ENCODE peak calls at places on chromosome 16, in nine cellular contexts. One of them, this sample, is unnamed.

GRCh38 chr16:89049484-89050118 is 44.1 kb upstream of the ACSF3 start:
- DNase-seq in pancreas: no peak
- DNase-seq in choroid plexus epithelial cell: peak
- DNase-seq in sigmoid colon: peak
- DNase-seq in heart right ventricle: peak
- DNase-seq in kidney: peak
- DNase-seq in AG10803: peak
- DNase-seq in cardiac muscle cell: peak
- DNase-seq in tibial nerve: no peak
- DNase-seq in this sample: no peak

GRCh38 chr16:23837553-23838308 is 1.9 kb downstream of the PRKCB start:
- DNase-seq in pancreas: no peak
- DNase-seq in choroid plexus epithelial cell: no peak
- DNase-seq in sigmoid colon: no peak
- DNase-seq in heart right ventricle: no peak
- DNase-seq in kidney: no peak
- DNase-seq in AG10803: no peak
- DNase-seq in cardiac muscle cell: no peak
- DNase-seq in tibial nerve: no peak
- DNase-seq in this sample: no peak

GRCh38 chr16:57091200-57091989 is 988 bp upstream of the CPNE2 start:
- DNase-seq in pancreas: peak
- DNase-seq in choroid plexus epithelial cell: peak
- DNase-seq in sigmoid colon: peak
- DNase-seq in heart right ventricle: peak
- DNase-seq in kidney: peak
- DNase-seq in AG10803: no peak
- DNase-seq in cardiac muscle cell: peak
- DNase-seq in tibial nerve: peak
- DNase-seq in this sample: no peak

GRCh38 chr16:84507011-84507982 is 2.8 kb upstream of the MEAK7 start:
- DNase-seq in pancreas: no peak
- DNase-seq in choroid plexus epithelial cell: no peak
- DNase-seq in sigmoid colon: no peak
- DNase-seq in heart right ventricle: no peak
- DNase-seq in kidney: no peak
- DNase-seq in AG10803: peak
- DNase-seq in cardiac muscle cell: no peak
- DNase-seq in tibial nerve: no peak
- DNase-seq in this sample: no peak

GRCh38 chr16:4317471-4318170 is 1.8 kb downstream of the GLIS2 start:
- DNase-seq in pancreas: peak
- DNase-seq in choroid plexus epithelial cell: no peak
- DNase-seq in sigmoid colon: peak
- DNase-seq in heart right ventricle: no peak
- DNase-seq in kidney: peak
- DNase-seq in AG10803: no peak
- DNase-seq in cardiac muscle cell: peak
- DNase-seq in tibial nerve: no peak
- DNase-seq in this sample: peak

GRCh38 chr16:49643429-49644142 is 212.3 kb downstream of the ZNF423 start:
- DNase-seq in pancreas: no peak
- DNase-seq in choroid plexus epithelial cell: peak
- DNase-seq in sigmoid colon: no peak
- DNase-seq in heart right ventricle: no peak
- DNase-seq in kidney: no peak
- DNase-seq in AG10803: peak
- DNase-seq in cardiac muscle cell: peak
- DNase-seq in tibial nerve: no peak
- DNase-seq in this sample: peak

GRCh38 chr16:715448-716249 is 731 bp downstream of the METRN start:
- DNase-seq in pancreas: no peak
- DNase-seq in choroid plexus epithelial cell: peak
- DNase-seq in sigmoid colon: no peak
- DNase-seq in heart right ventricle: no peak
- DNase-seq in kidney: no peak
- DNase-seq in AG10803: no peak
- DNase-seq in cardiac muscle cell: no peak
- DNase-seq in tibial nerve: no peak
- DNase-seq in this sample: peak

GRCh38 chr16:46690281-46691178 is 1.1 kb downstream of the ORC6 start:
- DNase-seq in pancreas: no peak
- DNase-seq in choroid plexus epithelial cell: peak
- DNase-seq in sigmoid colon: no peak
- DNase-seq in heart right ventricle: no peak
- DNase-seq in kidney: peak
- DNase-seq in AG10803: peak
- DNase-seq in cardiac muscle cell: peak
- DNase-seq in tibial nerve: no peak
- DNase-seq in this sample: peak

GRCh38 chr16:11835891-11836652 is 15.3 kb downstream of the RSL1D1 start:
- DNase-seq in pancreas: no peak
- DNase-seq in choroid plexus epithelial cell: peak
- DNase-seq in sigmoid colon: no peak
- DNase-seq in heart right ventricle: no peak
- DNase-seq in kidney: no peak
- DNase-seq in AG10803: peak
- DNase-seq in cardiac muscle cell: peak
- DNase-seq in tibial nerve: no peak
- DNase-seq in this sample: peak

GRCh38 chr16:5487728-5488127 is 390.1 kb upstream of the EEF2KMT start:
- DNase-seq in pancreas: no peak
- DNase-seq in choroid plexus epithelial cell: no peak
- DNase-seq in sigmoid colon: no peak
- DNase-seq in heart right ventricle: no peak
- DNase-seq in kidney: no peak
- DNase-seq in AG10803: no peak
- DNase-seq in cardiac muscle cell: no peak
- DNase-seq in tibial nerve: no peak
- DNase-seq in this sample: no peak

GRCh38 chr16:85416267-85417109 is 196.6 kb upstream of the GSE1 start:
- DNase-seq in pancreas: peak
- DNase-seq in choroid plexus epithelial cell: peak
- DNase-seq in sigmoid colon: peak
- DNase-seq in heart right ventricle: peak
- DNase-seq in kidney: peak
- DNase-seq in AG10803: peak
- DNase-seq in cardiac muscle cell: peak
- DNase-seq in tibial nerve: no peak
- DNase-seq in this sample: peak

GRCh38 chr16:67148656-67149275 is 2.0 kb downstream of the B3GNT9 start:
- DNase-seq in pancreas: no peak
- DNase-seq in choroid plexus epithelial cell: no peak
- DNase-seq in sigmoid colon: no peak
- DNase-seq in heart right ventricle: no peak
- DNase-seq in kidney: peak
- DNase-seq in AG10803: no peak
- DNase-seq in cardiac muscle cell: no peak
- DNase-seq in tibial nerve: no peak
- DNase-seq in this sample: no peak

GRCh38 chr16:67150833-67151396 is at the start of gene B3GNT9:
- DNase-seq in pancreas: peak
- DNase-seq in choroid plexus epithelial cell: peak
- DNase-seq in sigmoid colon: peak
- DNase-seq in heart right ventricle: peak
- DNase-seq in kidney: peak
- DNase-seq in AG10803: peak
- DNase-seq in cardiac muscle cell: peak
- DNase-seq in tibial nerve: peak
- DNase-seq in this sample: peak

GRCh38 chr16:67150058-67150832 is 553 bp downstream of the B3GNT9 start:
- DNase-seq in pancreas: no peak
- DNase-seq in choroid plexus epithelial cell: peak
- DNase-seq in sigmoid colon: peak
- DNase-seq in heart right ventricle: peak
- DNase-seq in kidney: peak
- DNase-seq in AG10803: peak
- DNase-seq in cardiac muscle cell: peak
- DNase-seq in tibial nerve: no peak
- DNase-seq in this sample: peak

GRCh38 chr16:67148221-67148620 is 2.6 kb downstream of the B3GNT9 start:
- DNase-seq in pancreas: no peak
- DNase-seq in choroid plexus epithelial cell: no peak
- DNase-seq in sigmoid colon: no peak
- DNase-seq in heart right ventricle: no peak
- DNase-seq in kidney: peak
- DNase-seq in AG10803: no peak
- DNase-seq in cardiac muscle cell: no peak
- DNase-seq in tibial nerve: no peak
- DNase-seq in this sample: no peak

GRCh38 chr16:67149276-67150057 is 1.3 kb downstream of the B3GNT9 start:
- DNase-seq in pancreas: no peak
- DNase-seq in choroid plexus epithelial cell: no peak
- DNase-seq in sigmoid colon: no peak
- DNase-seq in heart right ventricle: no peak
- DNase-seq in kidney: peak
- DNase-seq in AG10803: no peak
- DNase-seq in cardiac muscle cell: no peak
- DNase-seq in tibial nerve: no peak
- DNase-seq in this sample: no peak
- TF ChIP-seq CTCF in pancreas: no peak
- TF ChIP-seq CTCF in choroid plexus epithelial cell: no peak
- TF ChIP-seq CTCF in sigmoid colon: no peak
- TF ChIP-seq CTCF in heart right ventricle: no peak
- TF ChIP-seq CTCF in kidney: no peak
- TF ChIP-seq CTCF in AG10803: no peak
- TF ChIP-seq CTCF in cardiac muscle cell: no peak
- TF ChIP-seq CTCF in tibial nerve: no peak
- TF ChIP-seq CTCF in this sample: no peak

GRCh38 chr16:1774456-1774795 is 1.5 kb upstream of the MRPS34 start:
- DNase-seq in pancreas: peak
- DNase-seq in choroid plexus epithelial cell: no peak
- DNase-seq in sigmoid colon: no peak
- DNase-seq in heart right ventricle: peak
- DNase-seq in kidney: no peak
- DNase-seq in AG10803: no peak
- DNase-seq in cardiac muscle cell: no peak
- DNase-seq in tibial nerve: no peak
- DNase-seq in this sample: no peak
- H3K4me3 ChIP-seq in pancreas: no peak
- H3K4me3 ChIP-seq in choroid plexus epithelial cell: peak
- H3K4me3 ChIP-seq in sigmoid colon: peak
- H3K4me3 ChIP-seq in heart right ventricle: peak
- H3K4me3 ChIP-seq in kidney: peak
- H3K4me3 ChIP-seq in AG10803: peak
- H3K4me3 ChIP-seq in cardiac muscle cell: peak
- H3K4me3 ChIP-seq in tibial nerve: peak
- H3K4me3 ChIP-seq in this sample: peak

GRCh38 chr16:10368984-10369551 is 16.8 kb upstream of the ATF7IP2 start:
- DNase-seq in pancreas: no peak
- DNase-seq in choroid plexus epithelial cell: peak
- DNase-seq in sigmoid colon: no peak
- DNase-seq in heart right ventricle: no peak
- DNase-seq in kidney: no peak
- DNase-seq in AG10803: no peak
- DNase-seq in cardiac muscle cell: no peak
- DNase-seq in tibial nerve: no peak
- DNase-seq in this sample: no peak
- TF ChIP-seq CTCF in pancreas: no peak
- TF ChIP-seq CTCF in choroid plexus epithelial cell: peak
- TF ChIP-seq CTCF in sigmoid colon: no peak
- TF ChIP-seq CTCF in heart right ventricle: peak
- TF ChIP-seq CTCF in kidney: no peak
- TF ChIP-seq CTCF in AG10803: no peak
- TF ChIP-seq CTCF in cardiac muscle cell: no peak
- TF ChIP-seq CTCF in tibial nerve: no peak
- TF ChIP-seq CTCF in this sample: no peak

DNA sequence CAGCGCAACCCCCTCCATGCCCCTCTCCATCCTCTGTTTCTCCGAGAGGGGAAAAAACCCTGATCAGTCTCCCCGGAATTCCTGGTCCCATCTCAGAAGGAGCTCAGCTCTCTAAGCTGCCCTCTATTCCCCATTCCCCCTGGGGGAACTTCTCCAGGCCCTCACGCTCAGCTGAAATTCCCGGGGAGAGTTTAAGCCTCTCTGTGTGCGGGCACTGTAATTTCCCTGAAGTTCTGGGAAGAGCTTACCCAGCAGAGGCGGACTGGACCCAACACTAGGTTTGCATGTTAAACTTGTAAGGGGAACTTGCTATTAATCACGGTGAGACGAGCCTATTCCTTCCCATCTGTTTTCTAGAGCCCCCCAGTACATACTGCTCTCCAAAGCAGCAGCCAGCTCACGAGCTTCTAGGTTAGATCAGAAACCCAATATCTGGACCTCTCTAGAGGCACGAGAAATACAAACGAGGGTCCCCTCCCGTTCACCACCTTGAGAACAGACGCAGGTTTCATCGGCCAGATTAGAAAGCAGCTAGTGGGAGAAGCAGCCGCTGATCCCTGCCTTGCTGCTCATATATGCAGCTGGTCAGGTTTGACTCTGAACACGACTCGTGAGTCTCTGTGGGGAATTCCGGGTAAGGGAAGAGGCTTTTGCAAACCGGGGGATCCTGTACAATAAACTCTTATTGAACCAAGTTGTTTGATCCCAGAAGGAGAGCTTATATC is 1.4 kb downstream of the VAT1L start:
- DNase-seq in pancreas: no peak
- DNase-seq in choroid plexus epithelial cell: peak
- DNase-seq in sigmoid colon: no peak
- DNase-seq in heart right ventricle: no peak
- DNase-seq in kidney: no peak
- DNase-seq in AG10803: no peak
- DNase-seq in cardiac muscle cell: no peak
- DNase-seq in tibial nerve: no peak
- DNase-seq in this sample: peak
- H3K4me3 ChIP-seq in pancreas: no peak
- H3K4me3 ChIP-seq in choroid plexus epithelial cell: no peak
- H3K4me3 ChIP-seq in sigmoid colon: no peak
- H3K4me3 ChIP-seq in heart right ventricle: no peak
- H3K4me3 ChIP-seq in kidney: no peak
- H3K4me3 ChIP-seq in AG10803: peak
- H3K4me3 ChIP-seq in cardiac muscle cell: no peak
- H3K4me3 ChIP-seq in tibial nerve: no peak
- H3K4me3 ChIP-seq in this sample: peak

DNA sequence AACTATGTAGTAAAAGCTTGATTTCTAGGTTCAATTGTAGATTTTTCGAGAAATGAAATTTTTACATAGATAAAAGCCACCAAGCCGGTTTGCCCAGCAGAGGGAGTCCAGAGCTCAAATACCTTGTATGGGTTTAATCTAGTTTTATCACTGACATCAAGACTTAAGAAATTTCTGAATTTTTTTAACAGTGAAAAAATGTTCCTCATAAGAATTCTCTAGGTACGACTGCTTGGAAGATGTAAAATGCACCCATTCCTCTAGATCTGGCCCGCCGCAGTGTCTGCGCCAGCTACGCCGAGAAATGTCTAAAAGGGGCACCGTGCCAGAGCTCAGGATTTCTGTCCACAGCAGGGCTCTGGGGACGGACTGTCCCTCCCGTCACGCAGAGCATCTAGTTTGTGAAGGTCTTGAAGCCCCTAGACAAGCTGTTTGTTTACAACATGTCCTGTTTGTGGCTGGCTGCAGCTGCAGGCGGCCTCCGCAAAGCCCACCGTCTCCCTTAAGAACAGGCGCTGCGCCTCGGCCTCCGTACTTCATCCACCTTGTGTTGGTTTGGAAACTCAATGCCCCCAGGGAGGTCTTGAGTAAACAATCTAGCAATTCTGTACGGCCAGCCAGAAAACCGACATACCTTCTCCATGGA is 24.8 kb downstream of the MAP1LC3B start:
- DNase-seq in pancreas: no peak
- DNase-seq in choroid plexus epithelial cell: peak
- DNase-seq in sigmoid colon: peak
- DNase-seq in heart right ventricle: no peak
- DNase-seq in kidney: no peak
- DNase-seq in AG10803: peak
- DNase-seq in cardiac muscle cell: peak
- DNase-seq in tibial nerve: no peak
- DNase-seq in this sample: peak
- TF ChIP-seq CTCF in pancreas: peak
- TF ChIP-seq CTCF in choroid plexus epithelial cell: peak
- TF ChIP-seq CTCF in sigmoid colon: peak
- TF ChIP-seq CTCF in heart right ventricle: peak
- TF ChIP-seq CTCF in kidney: peak
- TF ChIP-seq CTCF in AG10803: peak
- TF ChIP-seq CTCF in cardiac muscle cell: peak
- TF ChIP-seq CTCF in tibial nerve: peak
- TF ChIP-seq CTCF in this sample: peak

This sample was measured in fibroblast of villous mesenchyme.